ENCODE peak calls at places on chromosome 18, in seven cellular contexts. B is GM12892, Z is K562, L is H1, X is SK-N-SH, R is GM12878, A is HepG2. U is an unnamed sample.

GRCh38 chr18:8443505-8443904 is 165.7 kb upstream of the RAB12 start:
- DNase-seq in A (no peak), X (no peak), L (no peak), Z (no peak), B (no peak), R (no peak), U (no peak)

GRCh38 chr18:55587341-55588000 is 521 bp downstream of the TCF4 start:
- DNase-seq in A (no peak), B (no peak), Z (peak), L (no peak), R (no peak), X (peak), U (no peak)

GRCh38 chr18:55779461-55779710 is 191.4 kb upstream of the TCF4 start:
- DNase-seq in L (no peak), R (no peak), Z (no peak), X (peak), A (no peak), B (no peak), U (no peak)

GRCh38 chr18:2958819-2959298 is 54.1 kb downstream of the LPIN2 start:
- DNase-seq in X (peak), R (no peak), A (no peak), B (no peak), Z (no peak), L (no peak), U (no peak)

GRCh38 chr18:2821695-2822094 is 25.1 kb upstream of the EMILIN2 start:
- DNase-seq in R (no peak), B (no peak), X (no peak), Z (no peak), L (no peak), A (no peak), U (no peak)

GRCh38 chr18:58851874-58852273 is 12.8 kb upstream of the ZNF532 start:
- DNase-seq in B (no peak), X (no peak), Z (no peak), L (no peak), R (no peak), A (no peak), U (no peak)

GRCh38 chr18:22055466-22055865 is 113.9 kb upstream of the GATA6 start:
- DNase-seq in A (no peak), L (no peak), B (no peak), R (no peak), X (no peak), Z (no peak), U (no peak)

GRCh38 chr18:4639628-4640310 is 184.7 kb upstream of the DLGAP1 start:
- DNase-seq in B (no peak), R (peak), X (no peak), A (no peak), L (no peak), Z (no peak), U (no peak)

GRCh38 chr18:27600245-27600644 is 415.1 kb upstream of the CHST9 start:
- DNase-seq in R (no peak), B (no peak), Z (no peak), X (no peak), L (no peak), A (no peak), U (no peak)

GRCh38 chr18:39862341-39862740 is 2092.7 kb upstream of the PIK3C3 start:
- DNase-seq in Z (no peak), R (no peak), B (no peak), X (no peak), A (no peak), L (no peak), U (no peak)

GRCh38 chr18:52715421-52715820 is 375.4 kb downstream of the DCC start:
- DNase-seq in X (no peak), A (no peak), Z (no peak), L (no peak), B (no peak), R (no peak), U (no peak)

GRCh38 chr18:35158728-35159443 is 81.9 kb upstream of the ZNF397 start:
- DNase-seq in A (no peak), R (no peak), B (no peak), Z (no peak), X (no peak), L (no peak), U (no peak)

GRCh38 chr18:28804512-28805214 is 627.7 kb upstream of the CDH2 start:
- DNase-seq in L (no peak), Z (no peak), X (no peak), R (no peak), B (no peak), A (no peak), U (no peak)

GRCh38 chr18:26723986-26724385 is 141.5 kb downstream of the AQP4 start:
- DNase-seq in R (no peak), L (no peak), Z (no peak), B (no peak), A (no peak), X (no peak), U (no peak)

GRCh38 chr18:8253943-8254342 is 355.3 kb upstream of the RAB12 start:
- DNase-seq in X (peak), L (no peak), A (no peak), Z (no peak), R (no peak), B (no peak), U (no peak)

GRCh38 chr18:23529597-23529996 is 26.3 kb downstream of the RMC1 start:
- DNase-seq in R (no peak), A (no peak), B (no peak), Z (peak), L (no peak), X (no peak), U (no peak)

DNA sequence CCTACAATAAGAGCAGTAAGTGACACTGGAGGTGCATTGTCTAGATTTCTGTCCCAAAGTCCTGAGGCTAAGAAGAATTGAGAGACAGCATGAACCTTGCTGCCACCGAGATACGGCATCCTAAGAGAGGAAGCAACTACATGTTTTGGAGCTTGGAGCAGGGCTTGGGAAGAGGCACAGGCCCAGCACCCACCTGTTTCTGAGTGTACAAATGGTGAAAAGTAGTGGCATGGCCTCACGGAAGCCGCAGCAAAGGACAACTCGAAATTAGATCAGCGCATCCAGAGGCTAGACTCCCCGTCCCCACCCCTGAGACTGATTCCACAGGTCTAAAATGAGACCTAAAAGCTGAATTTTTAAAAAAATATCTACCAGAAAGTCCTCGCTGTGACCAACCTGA is 127.5 kb downstream of the PTGR3 start:
- DNase-seq in B (no peak), A (no peak), Z (no peak), L (peak), X (no peak), R (no peak), U (no peak)
- TF ChIP-seq TAF1 in B (no peak), A (no peak), Z (no peak), L (no peak), X (no peak), R (no peak), U (no peak)

DNA sequence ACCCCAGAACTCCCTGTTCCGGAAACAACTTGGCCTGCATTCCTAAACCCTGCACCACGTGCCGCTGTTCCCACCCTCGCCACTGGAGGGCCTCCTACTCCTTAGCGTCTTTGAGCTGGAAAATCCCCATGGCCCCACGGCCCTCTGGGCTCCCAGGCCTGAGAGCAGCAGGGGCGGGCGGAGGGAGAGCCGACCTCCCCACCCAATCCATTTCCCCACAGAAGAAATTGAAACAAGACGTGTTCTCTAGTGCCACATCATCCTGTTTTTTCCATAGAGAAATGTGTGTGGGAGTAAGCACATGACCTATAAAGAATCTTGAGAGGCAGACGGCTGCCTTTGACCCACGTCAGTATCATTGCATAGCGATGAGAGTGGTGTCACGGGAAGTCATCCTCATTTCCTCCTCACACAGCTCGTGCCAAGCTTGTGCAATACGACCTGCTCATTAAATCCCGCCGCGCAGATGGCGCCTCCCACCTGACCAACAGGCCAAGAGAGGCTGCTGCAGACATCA is 79.2 kb downstream of the LAMA1 start:
- DNase-seq in A (peak), B (no peak), X (peak), R (no peak), L (peak), Z (peak), U (no peak)
- TF ChIP-seq TAF1 in A (no peak), B (no peak), X (no peak), R (no peak), L (no peak), Z (no peak), U (no peak)

GRCh38 chr18:49565101-49565500 is 3.2 kb downstream of the LIPG start:
- DNase-seq in B (no peak), R (no peak), Z (no peak), X (no peak), L (no peak), A (no peak), U (no peak)

GRCh38 chr18:49566985-49567384 is 5.1 kb downstream of the LIPG start:
- DNase-seq in L (no peak), X (no peak), B (no peak), R (no peak), Z (no peak), A (no peak), U (no peak)

GRCh38 chr18:49566217-49566616 is 4.4 kb downstream of the LIPG start:
- DNase-seq in L (no peak), R (no peak), A (no peak), X (no peak), B (no peak), Z (no peak), U (no peak)

GRCh38 chr18:49564435-49564834 is 2.6 kb downstream of the LIPG start:
- DNase-seq in A (no peak), R (no peak), B (no peak), L (no peak), X (no peak), Z (no peak), U (no peak)

DNA sequence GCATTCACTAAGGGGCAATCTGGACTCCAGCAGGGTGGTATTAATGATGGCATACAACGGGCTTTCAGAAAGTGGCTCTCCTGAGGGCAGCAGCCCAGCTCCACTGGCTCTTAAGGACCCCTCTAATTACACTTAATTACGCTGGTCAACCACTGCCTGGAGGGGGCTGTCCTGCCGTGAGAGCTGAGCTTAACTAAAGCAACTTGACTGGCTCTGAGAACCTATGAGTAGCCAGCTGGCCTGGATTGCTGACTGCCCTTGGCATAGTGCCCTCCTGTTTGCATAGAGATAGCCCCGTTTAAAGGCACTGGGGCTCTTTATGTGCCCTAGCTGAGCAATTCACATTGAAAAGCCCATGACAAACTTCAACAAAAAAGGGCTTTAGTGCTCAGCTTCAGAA is 3.8 kb downstream of the LIPG start:
- DNase-seq in R (no peak), A (no peak), Z (no peak), X (peak), L (no peak), B (no peak), U (no peak)
- TF ChIP-seq TAF1 in R (no peak), A (no peak), Z (no peak), X (no peak), L (no peak), B (no peak), U (no peak)

GRCh38 chr18:76378526-76379215 is 116.4 kb downstream of the ZNF516 start:
- DNase-seq in Z (no peak), L (no peak), B (no peak), X (no peak), R (no peak), A (no peak), U (no peak)
- TF ChIP-seq TAF1 in Z (no peak), L (no peak), B (no peak), X (no peak), R (no peak), A (no peak), U (no peak)

DNA sequence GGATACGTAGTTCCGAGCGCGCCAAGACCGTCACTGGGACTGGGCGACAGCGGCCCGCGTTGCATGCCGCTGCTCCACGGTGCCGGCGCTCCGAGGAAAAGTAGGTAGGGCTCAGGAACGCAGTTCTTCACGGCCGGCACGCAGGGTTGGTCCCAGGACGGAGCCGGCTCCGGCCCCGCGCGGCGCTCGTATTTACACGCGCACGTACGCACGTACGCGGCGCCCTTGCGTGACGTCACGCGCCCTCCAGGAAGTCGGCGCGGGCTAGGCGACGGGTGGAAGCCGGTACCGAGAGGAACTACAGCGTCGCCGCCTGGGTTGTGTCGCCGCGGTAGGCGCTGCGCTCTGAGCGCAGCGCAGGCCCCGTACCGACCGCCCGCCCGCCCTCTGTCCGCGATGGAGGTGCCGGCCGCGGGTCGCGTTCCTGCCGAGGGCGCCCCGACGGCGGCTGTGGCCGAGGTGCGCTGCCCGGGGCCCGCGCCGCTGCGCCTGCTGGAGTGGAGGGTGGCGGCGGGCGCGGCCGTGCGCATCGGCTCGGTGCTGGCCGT is at the start of gene CTDP1:
- DNase-seq in L (peak), Z (peak), B (peak), X (peak), A (peak), R (no peak), U (peak)
- TF ChIP-seq TAF1 in L (peak), Z (no peak), B (peak), X (peak), A (peak), R (peak), U (peak)

GRCh38 chr18:6521804-6522418 is 107.2 kb upstream of the L3MBTL4 start:
- DNase-seq in A (peak), X (no peak), R (peak), B (peak), L (peak), Z (peak), U (no peak)
- TF ChIP-seq TAF1 in A (no peak), X (no peak), R (no peak), B (no peak), L (no peak), Z (no peak), U (no peak)